ENCODE peak calls at places on chromosomes 3 and 15, in eight cellular contexts. P is OCI-LY7, R is IMR-90, V is GM23248, X is trophoblast cell, W is astrocyte, M is osteoblast, Y is GM23338. Q is an unnamed sample. For H3K4me1, the result is how much of the 10 kb centered on the place peaks cover.

GRCh38 chr3:107206141-107206540 is 171.1 kb upstream of the CCDC54 start:
- DNase-seq in V (peak), R (peak), P (peak), Y (peak), M (no peak), X (peak), W (peak), Q (peak)

GRCh38 chr3:187368765-187369450 is 723 bp downstream of the RTP4 start:
- DNase-seq in W (no peak), R (no peak), M (peak), Y (no peak), V (peak), X (no peak), P (no peak), Q (no peak)

GRCh38 chr3:134809412-134810051 is 14.5 kb downstream of the EPHB1 start:
- DNase-seq in V (no peak), R (no peak), Y (peak), P (no peak), W (no peak), M (no peak), X (no peak), Q (no peak)

GRCh38 chr15:31502541-31503229 is 176.1 kb downstream of the KLF13 start:
- DNase-seq in P (no peak), X (no peak), Y (no peak), W (no peak), V (no peak), R (no peak), M (no peak), Q (no peak)

GRCh38 chr3:195825191-195825588 is 13.5 kb upstream of the MUC4 start:
- DNase-seq in V (no peak), M (peak), X (peak), Y (no peak), R (no peak), P (no peak), W (no peak), Q (no peak)

GRCh38 chr15:28179270-28179669 is 80.2 kb upstream of the OCA2 start:
- DNase-seq in R (no peak), X (no peak), P (no peak), Y (no peak), W (no peak), V (no peak), M (no peak), Q (no peak)

GRCh38 chr3:186097317-186097662 is 11.6 kb downstream of the ETV5 start:
- DNase-seq in R (no peak), V (no peak), W (no peak), Y (no peak), P (no peak), X (no peak), M (no peak), Q (no peak)

GRCh38 chr3:16990163-16990562 is 105.4 kb downstream of the PLCL2 start:
- DNase-seq in M (no peak), X (no peak), P (no peak), V (no peak), R (no peak), W (no peak), Y (no peak), Q (no peak)

GRCh38 chr15:92011611-92012367 is 158.3 kb downstream of the SLCO3A1 start:
- DNase-seq in W (peak), V (peak), X (no peak), Y (peak), P (peak), R (no peak), M (no peak), Q (peak)

GRCh38 chr3:22296641-22297040 is 545.6 kb upstream of the ZNF385D start:
- DNase-seq in V (peak), Y (no peak), X (no peak), P (no peak), W (peak), M (no peak), R (no peak), Q (no peak)

GRCh38 chr3:141410861-141411771 is 42.8 kb downstream of the ZBTB38 start:
- DNase-seq in P (no peak), Y (no peak), W (peak), V (peak), R (peak), M (no peak), X (peak), Q (peak)

GRCh38 chr3:171351676-171352075 is 108.5 kb downstream of the TNIK start:
- DNase-seq in Y (no peak), V (peak), P (no peak), M (peak), X (no peak), R (peak), W (peak), Q (peak)

GRCh38 chr15:45919806-45920205 is 285.0 kb downstream of the SQOR start:
- DNase-seq in X (peak), R (peak), M (no peak), W (peak), V (peak), P (no peak), Y (peak), Q (peak)

GRCh38 chr3:110506890-110507289 is 564.7 kb upstream of the NECTIN3 start:
- DNase-seq in Y (no peak), R (no peak), V (no peak), X (no peak), M (no peak), P (no peak), W (no peak), Q (no peak)

GRCh38 chr15:52397118-52397517 is 101.5 kb upstream of the MYO5C start:
- DNase-seq in V (no peak), W (no peak), P (no peak), Y (no peak), X (no peak), R (no peak), M (no peak), Q (no peak)

GRCh38 chr3:12188328-12188648 is 29.6 kb upstream of the TIMP4 start:
- DNase-seq in M (no peak), V (no peak), W (no peak), X (no peak), P (no peak), R (no peak), Y (no peak), Q (no peak)
- H3K4me2 ChIP-seq in M (peak), V (no peak), W (peak), X (no peak), P (no peak), R (no peak), Y (no peak), Q (peak)

GRCh38 chr3:50294089-50294488 is 1.9 kb upstream of the IFRD2 start:
- DNase-seq in R (no peak), X (no peak), Y (no peak), W (no peak), M (no peak), P (no peak), V (no peak), Q (no peak)
- H3K4me1 ChIP-seq in R (under half), X (under half), Y (under half), W (under half), M (under half), P (under half), V (under half), Q (under half)

DNA sequence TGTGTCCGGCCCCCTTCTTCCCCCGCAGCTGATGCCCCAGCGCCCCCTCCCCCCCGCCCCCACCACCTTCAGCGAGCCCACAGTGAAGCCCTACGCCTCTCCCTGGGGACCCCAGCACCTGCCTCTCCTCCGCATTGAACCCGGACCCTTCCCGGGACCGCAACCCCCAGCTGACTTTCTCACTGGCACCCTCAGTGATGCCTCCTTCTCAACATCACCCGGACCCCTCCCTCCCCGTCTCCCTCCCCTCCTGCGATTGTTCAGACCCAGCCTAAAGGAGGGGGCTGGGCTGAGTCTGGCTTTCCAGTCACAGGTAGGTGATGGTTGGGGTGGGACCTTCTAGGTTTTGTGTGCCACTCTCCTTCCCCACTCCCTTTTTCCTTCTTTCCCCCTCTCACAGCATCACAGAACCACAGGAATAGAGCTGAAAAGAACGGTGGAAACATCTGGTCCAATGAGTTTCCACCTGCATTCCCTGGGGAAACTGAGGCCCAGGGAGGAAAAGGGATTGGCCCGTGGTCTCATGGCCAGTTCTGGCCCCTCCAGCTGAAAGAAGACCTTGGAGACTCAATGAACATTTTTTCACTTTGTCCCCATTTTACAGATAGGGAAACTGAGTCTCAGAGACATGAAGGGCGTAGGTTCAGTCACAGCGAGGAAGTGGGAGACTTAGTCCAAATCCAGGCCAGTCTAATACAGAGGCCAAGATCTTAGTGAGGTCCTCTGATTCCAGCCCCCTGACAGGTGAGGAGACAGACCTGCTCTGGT is 828 bp downstream of the CAND2 start:
- DNase-seq in V (no peak), W (no peak), P (peak), R (no peak), Y (peak), M (no peak), X (no peak), Q (no peak)
- H3K4me2 ChIP-seq in V (no peak), W (peak), P (peak), R (peak), Y (peak), M (peak), X (no peak), Q (no peak)

GRCh38 chr3:9399746-9400145 is 2.3 kb downstream of the SETD5 start:
- DNase-seq in Y (peak), V (peak), W (peak), P (peak), R (peak), X (peak), M (peak), Q (peak)

GRCh38 chr3:9396632-9397330 is 634 bp upstream of the SETD5 start:
- DNase-seq in P (peak), V (peak), M (peak), X (peak), Y (peak), R (peak), W (peak), Q (peak)

GRCh38 chr3:9397331-9397910 is at the start of gene SETD5:
- DNase-seq in V (peak), Y (peak), X (peak), R (peak), W (peak), P (peak), M (peak), Q (peak)

GRCh38 chr3:9398715-9399708 is 1.6 kb downstream of the SETD5 start:
- DNase-seq in Y (peak), P (peak), X (peak), M (no peak), R (peak), V (peak), W (peak), Q (peak)

GRCh38 chr3:9397911-9398714 is 698 bp downstream of the SETD5 start:
- DNase-seq in R (peak), Y (peak), P (peak), X (no peak), M (no peak), V (peak), W (no peak), Q (no peak)
- H3K4me1 ChIP-seq in R (under half), Y (under half), P (half or more), X (under half), M (half or more), V (half or more), W (half or more), Q (half or more)

GRCh38 chr3:115381573-115381912 is 234.5 kb upstream of the ZBTB20 start:
- DNase-seq in R (no peak), X (no peak), P (no peak), V (peak), M (no peak), W (peak), Y (no peak), Q (no peak)
- H3K4me2 ChIP-seq in R (no peak), X (no peak), P (no peak), V (peak), M (peak), W (no peak), Y (no peak), Q (no peak)

DNA sequence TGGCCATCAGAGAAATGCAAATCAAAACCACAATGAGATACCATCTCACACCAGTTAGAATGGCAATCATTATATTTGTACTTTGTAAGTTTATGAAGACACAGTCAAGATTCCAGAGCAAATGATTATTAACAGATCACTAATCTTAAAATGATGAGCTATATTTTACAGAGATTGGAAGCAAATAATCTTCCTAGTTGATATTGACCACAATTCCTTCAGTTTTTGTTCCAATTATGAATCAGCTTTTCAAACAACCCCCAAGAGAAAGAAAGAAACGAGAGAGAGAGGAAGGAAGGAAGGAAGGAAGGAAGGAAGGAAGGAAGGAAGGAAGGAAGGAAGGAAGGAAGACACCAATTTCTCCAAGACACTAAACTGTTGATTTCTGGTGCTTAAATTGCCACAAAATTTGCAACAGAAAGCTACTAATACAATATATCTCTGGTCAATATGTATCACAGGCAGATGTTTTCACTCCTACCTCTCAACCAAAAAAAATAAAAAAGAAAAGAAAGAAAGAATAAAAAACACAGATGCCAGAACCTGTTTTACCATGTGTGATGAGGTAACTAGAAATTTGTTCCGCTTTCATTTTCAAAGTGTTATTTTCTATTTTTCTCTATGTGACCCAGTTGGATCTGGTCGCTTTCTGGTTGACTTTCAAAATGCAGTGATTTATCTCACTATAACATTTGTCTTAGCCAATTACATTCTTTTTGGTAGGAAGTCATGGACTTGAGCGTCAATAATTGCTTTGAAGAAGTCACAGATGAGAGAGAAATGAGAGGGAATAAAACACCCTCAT is 1609.6 kb downstream of the SI start:
- DNase-seq in W (no peak), V (no peak), P (no peak), R (no peak), X (no peak), Y (no peak), M (no peak), Q (no peak)
- H3K4me1 ChIP-seq in W (under half), V (under half), P (under half), R (under half), X (under half), Y (under half), M (under half), Q (under half)

GRCh38 chr3:149386299-149386606 is 8.8 kb upstream of the TM4SF1 start:
- DNase-seq in V (no peak), W (no peak), R (no peak), P (no peak), X (no peak), M (no peak), Y (no peak), Q (no peak)
- H3K4me2 ChIP-seq in V (peak), W (peak), R (peak), P (no peak), X (peak), M (peak), Y (no peak), Q (peak)

GRCh38 chr15:33283603-33284002 is 27.2 kb upstream of the RYR3 start:
- DNase-seq in Y (no peak), R (no peak), W (no peak), P (no peak), X (no peak), M (no peak), V (no peak), Q (no peak)
- H3K4me1 ChIP-seq in Y (under half), R (under half), W (under half), P (under half), X (under half), M (under half), V (under half), Q (under half)

Q was measured in PC-3.